ENCODE peak calls at places on chromosomes 13 and 19, in five cellular contexts. F is neuronal stem cell, S is HCT116, C is trophoblast cell, T is fibroblast of lung. H is an unnamed sample.

GRCh38 chr13:92896842-92897241 is 329.8 kb upstream of the GPC6 start:
- DNase-seq in C (no peak), S (no peak), F (peak; percentile 12), T (peak; percentile 40), H (peak; percentile 67)

GRCh38 chr19:49340069-49340864 is 5.1 kb downstream of the CD37 start:
- DNase-seq in C (no peak), S (no peak), F (no peak), T (no peak), H (peak; percentile 80)

GRCh38 chr13:100333141-100333540 is 244.2 kb downstream of the PCCA start:
- DNase-seq in S (no peak), T (no peak), C (no peak), F (no peak), H (no peak)

GRCh38 chr19:39430675-39431593 is 4.8 kb downstream of the RPS16 start:
- DNase-seq in C (peak; percentile 86), F (no peak), T (peak; percentile 99), S (peak; percentile 97), H (peak; percentile 74)

GRCh38 chr13:61824168-61824567 is 408.5 kb upstream of the PCDH20 start:
- DNase-seq in T (no peak), F (no peak), S (no peak), C (no peak), H (no peak)

GRCh38 chr13:33639158-33639557 is 178.8 kb upstream of the RFC3 start:
- DNase-seq in T (peak; percentile 54), F (no peak), C (peak; percentile 77), S (no peak), H (no peak)

GRCh38 chr13:104422668-104423067 is 1356.5 kb upstream of the SLC10A2 start:
- DNase-seq in S (no peak), F (no peak), C (no peak), T (no peak), H (no peak)

GRCh38 chr19:10406191-10406590 is 2.8 kb upstream of the CDC37 start:
- DNase-seq in F (no peak), S (no peak), C (no peak), T (no peak), H (no peak)

GRCh38 chr13:94239135-94239534 is 240.3 kb downstream of the DCT start:
- DNase-seq in F (no peak), S (no peak), T (peak; percentile 88), C (no peak), H (no peak)

GRCh38 chr13:39062004-39062403 is 23.7 kb downstream of the NHLRC3 start:
- DNase-seq in T (no peak), S (no peak), F (no peak), C (no peak), H (no peak)

GRCh38 chr19:15629003-15629880 is 11.5 kb upstream of the CYP4F3 start:
- DNase-seq in F (peak; percentile 2), T (peak; percentile 17), C (peak; percentile 64), S (peak; percentile 51), H (peak; percentile 62)

GRCh38 chr19:44747739-44748425 is 626 bp upstream of the BCL3 start:
- DNase-seq in S (no peak), C (peak; percentile 40), F (no peak), T (peak; percentile 70), H (peak; percentile 71)

GRCh38 chr13:20074956-20075355 is 85.9 kb downstream of the GJA3 start:
- DNase-seq in T (no peak), S (no peak), F (no peak), C (no peak), H (no peak)

GRCh38 chr19:38711726-38712153 is 32.5 kb downstream of the CAPN12 start:
- DNase-seq in F (no peak), C (no peak), S (no peak), T (peak; percentile 95), H (no peak)

GRCh38 chr13:49649963-49650312 is 21.6 kb downstream of the ARL11 start:
- DNase-seq in F (no peak), T (no peak), S (no peak), C (no peak), H (no peak)

GRCh38 chr19:34041922-34042521 is 130.3 kb upstream of the LSM14A start:
- DNase-seq in F (peak; percentile 46), S (peak; percentile 46), T (peak; percentile 5), C (peak; percentile 74), H (peak; percentile 88)

GRCh38 chr13:95098916-95099315 is 202.3 kb downstream of the ABCC4 start:
- DNase-seq in T (no peak), C (no peak), S (no peak), F (no peak), H (no peak)

GRCh38 chr19:35344511-35345031 is 3.1 kb upstream of the FFAR1 start:
- DNase-seq in F (no peak), S (no peak), C (no peak), T (no peak), H (no peak)

GRCh38 chr19:49390131-49390977 is 2.3 kb downstream of the KASH5 start:
- DNase-seq in C (no peak), T (no peak), S (no peak), F (no peak), H (no peak)

GRCh38 chr13:112466132-112467025 is 90.2 kb downstream of the SPACA7 start:
- DNase-seq in C (no peak), T (no peak), S (no peak), F (no peak), H (no peak)

GRCh38 chr19:42284066-42284501 is 15.0 kb downstream of the CIC start:
- DNase-seq in C (peak; percentile 52), S (no peak), T (peak; percentile 70), F (peak; percentile 68), H (peak; percentile 54)

GRCh38 chr13:67369895-67370660 is 139.9 kb upstream of the PCDH9 start:
- DNase-seq in T (peak; percentile 97), S (no peak), C (no peak), F (no peak), H (no peak)

GRCh38 chr19:1469936-1470863 is 8.8 kb downstream of the C19orf25 start:
- DNase-seq in C (no peak), F (peak; percentile 83), T (no peak), S (peak; percentile 42), H (peak; percentile 84)

GRCh38 chr13:23453132-23453531 is 19.6 kb upstream of the SACS start:
- DNase-seq in S (no peak), F (no peak), C (no peak), T (no peak), H (no peak)

GRCh38 chr13:30346159-30346788 is 38.9 kb upstream of the KATNAL1 start:
- DNase-seq in C (no peak), T (no peak), F (no peak), S (no peak), H (no peak)

DNA sequence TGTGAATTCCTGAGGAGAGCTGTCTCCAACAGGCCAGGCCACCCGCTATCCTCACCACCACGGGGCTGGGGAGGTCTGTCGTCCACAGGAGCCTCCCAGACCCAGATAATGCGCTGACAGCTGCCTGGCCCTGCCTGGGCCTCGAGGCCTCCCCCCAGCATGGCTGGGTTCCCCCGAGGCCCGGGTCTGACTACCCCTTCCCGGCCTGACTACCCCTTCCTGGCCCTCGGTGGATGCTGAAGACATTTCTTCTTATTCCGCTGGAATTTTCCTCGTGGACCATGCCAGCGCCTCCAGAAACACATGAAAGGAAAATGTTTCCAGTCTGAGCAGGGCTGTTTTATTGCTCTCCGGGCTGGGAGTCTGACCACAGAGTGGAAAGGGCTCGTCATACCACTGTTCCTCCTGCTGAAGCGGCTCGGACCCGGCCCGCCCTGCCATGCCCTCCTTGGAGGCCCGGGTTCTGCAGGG is 16.8 kb upstream of the COMP start:
- DNase-seq in F (no peak), T (no peak), C (no peak), S (no peak), H (no peak)
- H3K27ac ChIP-seq in F (no peak overlapping the region), T (no peak overlapping the region), C (no peak overlapping the region), S (no peak overlapping the region), H (no peak overlapping the region)

GRCh38 chr13:46134961-46135522 is 30.2 kb upstream of the CPB2 start:
- DNase-seq in F (no peak), C (peak; percentile 71), S (peak; percentile 34), T (peak; percentile 23), H (peak; percentile 65)
- H2AFZ ChIP-seq in F (no peak overlapping the region), C (no peak overlapping the region), S (no peak overlapping the region), T (no peak overlapping the region), H (peak overlapping the region; percentile 64)

GRCh38 chr19:30888937-30889336 is 460.3 kb downstream of the TSHZ3 start:
- DNase-seq in C (no peak), T (no peak), F (no peak), S (no peak), H (peak; percentile 14)

GRCh38 chr19:30887042-30887441 is 462.2 kb downstream of the TSHZ3 start:
- DNase-seq in S (no peak), T (no peak), C (no peak), F (no peak), H (no peak)

GRCh38 chr19:30884146-30884812 is 465.0 kb downstream of the TSHZ3 start:
- DNase-seq in S (no peak), C (no peak), F (no peak), T (no peak), H (peak; percentile 25)

GRCh38 chr19:30895946-30896345 is 453.3 kb downstream of the TSHZ3 start:
- DNase-seq in T (no peak), C (no peak), S (no peak), F (no peak), H (peak; percentile 30)

GRCh38 chr19:30890033-30890432 is 459.2 kb downstream of the TSHZ3 start:
- DNase-seq in S (no peak), F (no peak), T (no peak), C (no peak), H (no peak)
- H3K27ac ChIP-seq in S (no peak overlapping the region), F (no peak overlapping the region), T (no peak overlapping the region), C (no peak overlapping the region), H (no peak overlapping the region)

GRCh38 chr19:17327068-17327653 is 7.5 kb downstream of the ANO8 start:
- DNase-seq in T (no peak), C (no peak), S (no peak), F (no peak), H (no peak)

GRCh38 chr19:17328517-17329060 is 6.1 kb downstream of the ANO8 start:
- DNase-seq in T (no peak), C (no peak), F (no peak), S (no peak), H (peak; percentile 56)

GRCh38 chr19:17329061-17329767 is 5.4 kb downstream of the ANO8 start:
- DNase-seq in T (no peak), C (no peak), F (no peak), S (no peak), H (peak; percentile 68)

GRCh38 chr19:17326595-17326966 is 8.1 kb downstream of the ANO8 start:
- DNase-seq in T (no peak), S (no peak), F (no peak), C (peak; percentile 89), H (peak; percentile 66)

GRCh38 chr19:17327654-17328516 is 6.8 kb downstream of the ANO8 start:
- DNase-seq in F (peak; percentile 84), C (peak; percentile 96), S (peak; percentile 82), T (no peak), H (peak; percentile 98)
- H2AFZ ChIP-seq in F (no peak overlapping the region), C (peak overlapping the region; percentile 19), S (no peak overlapping the region), T (no peak overlapping the region), H (peak overlapping the region; percentile 63)